ENCODE peak calls at places on chromosomes 3 and 15, in seven cellular contexts. S is upper lobe of right lung, K is H9, J is GM12878, T is IMR-90, A is neuronal stem cell, Q is PC-3. B is an unnamed sample.

GRCh38 chr15:63473749-63473998 is 30.7 kb upstream of the USP3 start:
- DNase-seq in S (no peak), J (no peak), Q (no peak), K (no peak), T (no peak), A (no peak), B (no peak)

GRCh38 chr3:124780356-124780755 is 50.1 kb downstream of the UMPS start:
- DNase-seq in J (no peak), T (peak; percentile 68), Q (no peak), A (no peak), K (no peak), S (peak; percentile 58), B (peak; percentile 41)

GRCh38 chr15:58387130-58387529 is 44.7 kb upstream of the LIPC start:
- DNase-seq in A (no peak), J (no peak), T (peak; percentile 84), S (no peak), K (no peak), Q (peak; percentile 37), B (no peak)

GRCh38 chr15:47407692-47408091 is 309.6 kb upstream of the SEMA6D start:
- DNase-seq in K (peak; percentile 59), T (no peak), S (no peak), Q (no peak), J (no peak), A (no peak), B (peak; percentile 45)

GRCh38 chr3:147921044-147921443 is 511.9 kb downstream of the ZIC1 start:
- DNase-seq in Q (no peak), K (no peak), A (no peak), T (peak; percentile 70), S (no peak), J (no peak), B (no peak)

GRCh38 chr15:65373163-65373651 is 4.6 kb downstream of the IGDCC3 start:
- DNase-seq in T (no peak), Q (no peak), A (no peak), S (peak; percentile 25), K (peak; percentile 19), J (no peak), B (no peak)

GRCh38 chr15:56759450-56759845 is 26.1 kb upstream of the ZNF280D start:
- DNase-seq in T (peak; percentile 98), Q (peak; percentile 72), A (no peak), K (no peak), S (no peak), J (no peak), B (no peak)

GRCh38 chr15:63156708-63157065 is 590 bp downstream of the RPS27L start:
- DNase-seq in S (no peak), K (no peak), A (peak; percentile 18), T (peak; percentile 47), J (no peak), Q (peak; percentile 17), B (peak; percentile 39)

GRCh38 chr3:49839193-49839809 is 17.1 kb downstream of the TRAIP start:
- DNase-seq in K (peak; percentile 56), S (peak; percentile 86), J (peak; percentile 23), T (peak; percentile 74), A (peak; percentile 56), Q (peak; percentile 83), B (peak; percentile 89)

GRCh38 chr15:30859091-30859874 is 44.4 kb upstream of the FAN1 start:
- DNase-seq in Q (peak; percentile 20), S (no peak), A (peak; percentile 3), J (no peak), T (peak; percentile 29), K (no peak), B (peak; percentile 61)

GRCh38 chr3:156727519-156728205 is 53.3 kb downstream of the TIPARP start:
- DNase-seq in K (no peak), T (no peak), S (no peak), J (no peak), A (no peak), Q (no peak), B (peak; percentile 16)

GRCh38 chr3:42061711-42062408 is 29.3 kb upstream of the TRAK1 start:
- DNase-seq in A (no peak), T (peak; percentile 90), S (no peak), Q (peak; percentile 98), J (no peak), K (peak; percentile 73), B (peak; percentile 74)

GRCh38 chr3:166013073-166013679 is 176.0 kb upstream of the BCHE start:
- DNase-seq in S (no peak), K (no peak), T (peak; percentile 37), Q (peak; percentile 81), J (no peak), A (peak; percentile 20), B (peak; percentile 65)

GRCh38 chr3:126436826-126437717 is 38.6 kb downstream of the ZXDC start:
- DNase-seq in A (no peak), J (no peak), K (no peak), Q (no peak), T (no peak), S (peak; percentile 42), B (no peak)

GRCh38 chr3:136042608-136043221 is 77.2 kb downstream of the PPP2R3A start:
- DNase-seq in S (no peak), Q (peak; percentile 80), K (no peak), J (no peak), T (peak; percentile 70), A (peak; percentile 15), B (peak; percentile 86)

GRCh38 chr15:67722418-67722817 is 102.9 kb upstream of the SKOR1 start:
- DNase-seq in A (no peak), T (no peak), S (no peak), Q (no peak), K (no peak), J (no peak), B (no peak)
- H3K27ac ChIP-seq in A (no peak overlapping the region), T (no peak overlapping the region), S (no peak overlapping the region), Q (no peak overlapping the region), K (no peak overlapping the region), J (no peak overlapping the region), B (no peak overlapping the region)

GRCh38 chr15:25848325-25848724 is 14.8 kb downstream of the ATP10A start:
- DNase-seq in J (no peak), T (no peak), A (no peak), Q (no peak), K (no peak), S (no peak), B (no peak)

GRCh38 chr15:25849431-25849921 is 13.7 kb downstream of the ATP10A start:
- DNase-seq in S (no peak), T (peak; percentile 83), J (no peak), A (no peak), Q (peak; percentile 24), K (no peak), B (peak; percentile 28)

GRCh38 chr15:25848769-25849430 is 14.2 kb downstream of the ATP10A start:
- DNase-seq in Q (no peak), T (no peak), A (no peak), K (no peak), S (no peak), J (no peak), B (peak; percentile 28)

GRCh38 chr15:25852027-25852426 is 11.1 kb downstream of the ATP10A start:
- DNase-seq in J (no peak), T (no peak), K (no peak), A (no peak), Q (no peak), S (no peak), B (no peak)

DNA sequence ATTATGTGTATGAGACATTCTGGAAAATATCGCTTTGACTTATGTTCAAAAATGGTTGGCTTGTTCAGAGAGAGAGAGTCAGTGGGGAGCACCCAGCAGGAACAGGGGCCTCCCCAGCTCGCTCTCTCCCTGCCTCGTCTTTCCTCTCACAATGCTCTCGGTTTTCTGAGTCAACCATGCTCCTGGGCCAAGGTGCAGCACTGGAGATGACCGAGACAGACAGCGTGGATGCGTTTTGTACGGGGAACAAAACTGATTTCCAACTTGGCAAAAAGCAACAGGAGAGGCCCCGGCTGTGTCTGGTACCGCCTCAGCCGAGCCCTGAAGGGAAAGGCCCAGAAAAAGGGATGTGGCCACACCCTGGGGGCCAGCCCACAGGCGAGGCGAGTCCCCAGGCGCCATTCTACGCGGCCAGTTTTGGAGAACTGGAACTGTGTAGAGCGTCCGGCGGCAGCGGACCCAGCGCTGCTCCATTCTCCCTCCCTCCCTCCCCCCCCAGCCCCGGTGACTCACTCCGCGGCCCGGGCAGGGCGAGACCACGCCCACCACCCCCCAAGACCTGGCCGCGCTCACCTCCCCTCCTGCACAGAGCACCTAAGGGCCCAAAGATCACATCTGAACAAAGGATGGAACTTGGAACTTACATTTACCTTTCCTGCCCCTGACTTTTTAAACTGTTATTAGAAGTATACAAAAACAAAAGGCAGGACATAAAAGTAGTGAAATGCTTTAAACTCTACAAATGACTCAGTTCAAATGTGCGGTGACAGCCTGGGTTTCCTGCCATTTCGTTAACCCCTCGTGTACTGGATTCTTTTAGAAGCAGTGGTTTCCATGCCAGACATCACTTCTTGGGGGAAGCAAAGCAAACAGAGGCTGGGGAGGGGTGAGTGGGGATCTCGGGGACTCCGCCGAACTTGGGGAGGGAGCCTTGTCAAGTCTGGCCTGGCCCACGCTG is 12.7 kb downstream of the ATP10A start:
- DNase-seq in K (peak; percentile 70), T (peak; percentile 70), A (peak; percentile 30), J (peak; percentile 28), S (peak; percentile 92), Q (peak; percentile 79), B (peak; percentile 70)
- H3K27ac ChIP-seq in K (no peak overlapping the region), T (peak overlapping the region; percentile 94), A (no peak overlapping the region), J (peak overlapping the region; percentile 21), S (peak overlapping the region; percentile 81), Q (peak overlapping the region; percentile 78), B (no peak overlapping the region)

GRCh38 chr3:138349926-138350665 is 1.7 kb downstream of the MRAS start:
- DNase-seq in Q (no peak), S (peak; percentile 78), K (no peak), A (no peak), T (peak; percentile 37), J (no peak), B (no peak)

GRCh38 chr3:138348107-138348949 is at the start of gene MRAS:
- DNase-seq in T (peak; percentile 73), J (no peak), K (peak; percentile 78), Q (peak; percentile 57), A (peak; percentile 76), S (peak; percentile 92), B (peak; percentile 91)

GRCh38 chr3:138351151-138351550 is 2.8 kb downstream of the MRAS start:
- DNase-seq in T (peak; percentile 39), Q (no peak), S (no peak), J (no peak), K (no peak), A (no peak), B (no peak)

GRCh38 chr3:138347084-138347483 is 1.3 kb upstream of the MRAS start:
- DNase-seq in K (no peak), S (no peak), A (no peak), Q (no peak), J (no peak), T (no peak), B (no peak)

GRCh38 chr3:138348950-138349739 is 766 bp downstream of the MRAS start:
- DNase-seq in S (no peak), K (peak; percentile 52), Q (no peak), A (no peak), T (peak; percentile 26), J (no peak), B (peak; percentile 62)
- H3K27ac ChIP-seq in S (peak overlapping the region; percentile 93), K (no peak overlapping the region), Q (no peak overlapping the region), A (peak overlapping the region; percentile 71), T (peak overlapping the region; percentile 70), J (no peak overlapping the region), B (no peak overlapping the region)

GRCh38 chr3:120200836-120201235 is 84.2 kb downstream of the GPR156 start:
- DNase-seq in K (no peak), S (no peak), T (no peak), Q (no peak), J (no peak), A (no peak), B (no peak)
- H3K27ac ChIP-seq in K (no peak overlapping the region), S (no peak overlapping the region), T (no peak overlapping the region), Q (no peak overlapping the region), J (no peak overlapping the region), A (no peak overlapping the region), B (no peak overlapping the region)

GRCh38 chr3:195096484-195097330 is 174.3 kb downstream of the XXYLT1 start:
- DNase-seq in S (peak; percentile 10), J (no peak), T (no peak), K (no peak), Q (no peak), A (no peak), B (no peak)
- H3K27ac ChIP-seq in S (no peak overlapping the region), J (no peak overlapping the region), T (no peak overlapping the region), K (no peak overlapping the region), Q (peak overlapping the region; percentile 42), A (no peak overlapping the region), B (no peak overlapping the region)

B was measured in GM23338.